ENCODE peak calls at places on chromosomes 2 and 18, in four cellular contexts. R, I, F and X are unnamed samples.

GRCh38 chr2:127853667-127854066 is 4.3 kb downstream of the POLR2D start:
- DNase-seq in I (peak), R (no peak), F (no peak), X (no peak)

GRCh38 chr2:105919191-105919811 is 174.6 kb downstream of the NCK2 start:
- DNase-seq in F (no peak), R (no peak), I (no peak), X (no peak)

GRCh38 chr2:8578335-8579244 is 103.3 kb upstream of the ID2 start:
- DNase-seq in I (peak), R (no peak), F (no peak), X (no peak)

GRCh38 chr18:32091724-32092421 is at the start of gene RNF138:
- DNase-seq in I (peak), R (peak), F (peak), X (peak)

GRCh38 chr2:61421611-61422010 is 49.3 kb downstream of the USP34 start:
- DNase-seq in I (peak), F (no peak), R (no peak), X (peak)

GRCh38 chr2:158103358-158104021 is 1.8 kb downstream of the UPP2 start:
- DNase-seq in R (no peak), F (no peak), I (no peak), X (no peak)

GRCh38 chr2:24152413-24153197 is 22.2 kb upstream of the FAM228A start:
- DNase-seq in R (no peak), F (no peak), I (no peak), X (no peak)

GRCh38 chr2:218860950-218861381 is 1.4 kb downstream of the WNT6 start:
- DNase-seq in I (peak), R (no peak), F (peak), X (peak)

GRCh38 chr2:125837108-125837507 is 818.9 kb upstream of the GYPC start:
- DNase-seq in F (no peak), I (no peak), R (no peak), X (no peak)

GRCh38 chr18:26074256-26074655 is 16.2 kb downstream of the SS18 start:
- DNase-seq in I (no peak), F (no peak), R (no peak), X (no peak)

GRCh38 chr18:35026407-35027061 is 14.7 kb upstream of the MAPRE2 start:
- DNase-seq in R (no peak), I (no peak), F (peak), X (no peak)

GRCh38 chr18:49869354-49869753 is 56.0 kb upstream of the ACAA2 start:
- DNase-seq in R (no peak), F (no peak), I (no peak), X (no peak)

GRCh38 chr2:71779306-71779855 is 326.0 kb downstream of the DYSF start:
- DNase-seq in R (no peak), I (peak), F (no peak), X (no peak)

GRCh38 chr2:15521782-15522181 is 39.4 kb downstream of the NBAS start:
- DNase-seq in I (peak), R (no peak), F (no peak), X (peak)

GRCh38 chr2:234974501-234975385 is 22.9 kb downstream of the SH3BP4 start:
- DNase-seq in F (no peak), I (peak), R (no peak), X (no peak)

GRCh38 chr2:236656721-236657120 is 87.1 kb downstream of the ACKR3 start:
- DNase-seq in I (no peak), F (no peak), R (no peak), X (no peak)

GRCh38 chr18:23391156-23391555 is 61.9 kb upstream of the RIOK3 start:
- DNase-seq in I (no peak), R (no peak), F (no peak), X (no peak)

GRCh38 chr2:55137024-55137958 is 87.0 kb upstream of the RTN4 start:
- DNase-seq in I (no peak), R (no peak), F (no peak), X (no peak)
- H3K9ac ChIP-seq in I (no peak), R (no peak), F (peak), X (no peak)

DNA sequence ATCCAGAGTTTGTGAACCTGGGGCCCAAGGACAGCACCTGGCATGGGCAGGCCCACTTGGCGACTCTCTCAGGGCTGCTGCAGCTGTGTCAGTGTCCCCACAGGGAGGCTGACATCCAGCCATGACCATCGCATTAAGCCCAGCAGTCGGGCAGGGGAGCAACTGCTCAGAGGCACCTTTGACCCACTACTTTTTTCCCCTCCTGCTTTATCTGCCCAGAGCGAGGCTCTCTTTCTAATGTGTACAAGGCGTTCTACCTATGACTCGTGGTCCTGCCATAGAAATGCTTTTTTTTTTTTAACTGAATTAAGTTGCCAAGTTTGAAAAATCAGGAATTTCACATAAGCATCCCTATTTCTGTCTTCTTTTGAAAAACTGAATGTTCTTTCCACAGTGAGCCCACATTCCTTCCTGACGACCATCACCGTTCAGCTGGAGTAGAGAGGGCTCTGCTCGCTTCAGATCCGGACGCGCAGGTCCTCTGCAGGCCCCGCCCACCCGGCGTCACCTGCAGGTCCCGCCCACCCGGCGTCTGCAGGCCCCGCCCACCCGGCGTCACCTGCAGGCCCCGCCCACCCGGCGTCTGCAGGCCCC is 403 bp upstream of the CLUL1 start:
- DNase-seq in F (peak), I (no peak), R (no peak), X (no peak)
- TF ChIP-seq FOS in F (no peak), I (no peak), R (no peak), X (no peak)

GRCh38 chr2:1837022-1837421 is 92.7 kb upstream of the PXDN start:
- DNase-seq in I (no peak), R (no peak), F (no peak), X (no peak)
- H3K4me3 ChIP-seq in I (no peak), R (no peak), F (no peak), X (no peak)

DNA sequence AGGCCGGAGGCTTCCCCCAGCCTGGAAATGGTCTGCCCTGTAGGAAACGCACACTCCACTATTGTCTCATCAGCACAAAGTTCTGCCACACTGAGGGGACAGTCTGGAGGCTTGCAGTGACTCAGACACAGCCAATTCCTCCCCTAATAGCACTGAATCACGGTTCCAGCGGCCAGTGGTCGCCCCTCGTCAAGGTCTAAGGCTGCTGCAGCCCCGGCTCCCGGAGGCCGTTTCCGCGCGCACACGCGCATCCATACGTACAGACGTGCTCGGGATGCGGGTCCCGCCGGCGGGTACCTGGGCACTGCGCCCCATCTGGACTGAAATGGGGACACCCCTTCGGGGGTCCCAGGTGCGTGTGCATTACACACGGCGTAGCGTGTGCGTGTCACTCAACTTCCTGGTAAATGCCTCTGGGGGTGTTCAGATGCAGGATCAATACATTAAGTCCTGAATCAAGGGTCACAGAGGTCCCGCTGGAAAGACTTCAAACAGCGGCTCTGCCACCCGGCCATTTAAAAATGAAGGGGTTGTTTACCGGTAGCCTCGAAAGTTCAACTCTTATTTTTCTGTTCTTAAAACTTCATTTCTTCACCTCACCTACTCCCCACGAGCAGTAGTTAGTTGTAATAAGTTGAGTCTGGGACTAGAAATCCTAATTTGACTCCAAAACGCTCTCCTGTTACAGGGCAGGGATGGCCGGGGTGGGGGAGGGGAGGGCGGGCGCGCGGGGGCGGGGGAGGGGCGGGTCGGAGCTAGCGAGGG is 575 bp upstream of the ZNF516 start:
- DNase-seq in I (peak), R (no peak), F (no peak), X (no peak)
- H3K9ac ChIP-seq in I (peak), R (peak), F (no peak), X (peak)

DNA sequence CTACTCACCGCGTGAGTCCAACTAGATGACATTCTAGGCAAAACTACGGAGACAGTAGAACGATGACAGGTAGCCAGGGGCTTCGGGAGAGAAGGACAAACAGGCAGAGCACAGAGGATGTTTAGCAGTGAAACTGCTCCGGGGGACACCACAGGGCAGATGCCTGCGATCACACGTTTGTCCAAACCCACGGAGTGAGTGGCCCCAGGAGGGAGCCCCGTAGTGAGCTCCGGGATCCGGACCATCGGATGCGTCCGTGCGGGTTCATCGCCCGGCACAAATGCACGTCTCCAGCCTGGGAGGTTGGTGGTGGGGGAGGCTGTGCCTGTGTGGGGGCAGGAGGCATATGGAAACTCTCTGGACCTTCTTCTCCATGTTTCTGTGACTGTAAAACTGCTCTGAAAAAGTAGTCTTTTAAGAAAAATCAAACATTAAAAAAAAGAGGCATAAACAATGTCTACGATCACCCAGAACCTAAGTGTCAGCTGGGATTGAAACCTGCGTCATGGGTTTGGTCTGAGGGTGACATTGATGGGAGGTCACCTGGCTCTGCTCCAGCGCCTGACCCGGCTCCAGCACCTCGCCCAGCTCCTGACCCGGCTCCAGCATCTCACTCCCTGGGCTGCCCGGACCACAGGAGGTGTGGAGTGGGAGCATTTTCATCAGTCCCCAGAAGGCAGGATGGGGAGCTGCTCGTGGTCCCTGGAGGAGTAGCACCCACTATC is 83.0 kb upstream of the CTDP1 start:
- DNase-seq in R (no peak), I (no peak), F (no peak), X (no peak)
- TF ChIP-seq FOS in R (no peak), I (no peak), F (no peak), X (no peak)

DNA sequence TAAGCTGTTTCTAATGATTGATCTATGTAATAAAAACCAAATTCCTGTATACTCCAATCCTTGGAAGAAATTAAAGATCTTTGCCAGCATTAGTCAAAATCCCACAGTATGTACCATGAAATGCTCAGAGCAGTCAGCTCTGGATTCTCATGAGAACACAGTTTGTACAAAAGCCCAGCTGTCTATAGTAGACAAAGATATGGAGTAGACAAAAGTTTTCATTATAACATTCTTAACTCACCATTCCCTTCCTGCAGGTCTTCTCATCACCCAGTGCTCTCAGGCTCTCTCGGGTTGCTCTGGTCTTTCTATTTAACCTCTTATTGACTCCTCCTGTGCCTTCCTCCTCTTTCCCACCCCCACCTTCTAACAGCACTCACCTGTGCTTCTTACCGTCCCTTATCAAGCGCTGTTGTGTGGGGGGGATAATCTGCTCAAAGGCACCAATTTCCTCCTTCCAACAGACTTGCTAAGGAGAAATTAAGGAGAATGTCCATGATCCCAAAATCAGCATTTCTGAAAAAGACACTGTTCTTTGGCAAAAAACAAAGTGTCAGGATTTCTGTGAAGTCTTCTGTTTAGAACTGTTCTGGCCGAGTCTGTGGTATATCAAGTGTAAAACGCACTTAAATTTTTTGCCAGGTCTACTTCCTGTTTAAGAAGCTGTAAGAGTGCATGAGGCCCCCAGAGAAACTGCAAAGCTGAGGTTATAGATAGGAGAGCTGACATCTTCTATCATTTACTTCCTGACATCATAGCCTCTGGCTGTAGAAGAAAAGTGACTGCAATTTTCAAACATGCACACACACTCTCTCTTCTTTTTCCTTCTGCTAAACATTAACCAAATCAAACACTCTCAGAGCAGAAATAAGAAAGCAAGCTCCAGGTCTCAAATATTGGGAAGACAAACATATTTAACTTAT is 144.1 kb downstream of the EVA1A start:
- DNase-seq in I (no peak), R (peak), F (no peak), X (no peak)
- H3K4me3 ChIP-seq in I (no peak), R (peak), F (no peak), X (no peak)

GRCh38 chr18:54130177-54130576 is 94.3 kb downstream of the MBD2 start:
- DNase-seq in F (no peak), I (peak), R (no peak), X (no peak)
- H3K9ac ChIP-seq in F (no peak), I (no peak), R (no peak), X (no peak)

GRCh38 chr2:232897386-232897970 is 27.4 kb downstream of the SNORC start:
- DNase-seq in F (no peak), R (no peak), I (no peak), X (no peak)

GRCh38 chr2:232897971-232898408 is 27.9 kb downstream of the SNORC start:
- DNase-seq in R (no peak), F (no peak), I (no peak), X (no peak)

GRCh38 chr2:232896700-232897385 is 26.8 kb downstream of the SNORC start:
- DNase-seq in I (no peak), R (no peak), F (no peak), X (no peak)

GRCh38 chr2:232900811-232901701 is 31.0 kb downstream of the SNORC start:
- DNase-seq in R (no peak), F (no peak), I (no peak), X (no peak)

DNA sequence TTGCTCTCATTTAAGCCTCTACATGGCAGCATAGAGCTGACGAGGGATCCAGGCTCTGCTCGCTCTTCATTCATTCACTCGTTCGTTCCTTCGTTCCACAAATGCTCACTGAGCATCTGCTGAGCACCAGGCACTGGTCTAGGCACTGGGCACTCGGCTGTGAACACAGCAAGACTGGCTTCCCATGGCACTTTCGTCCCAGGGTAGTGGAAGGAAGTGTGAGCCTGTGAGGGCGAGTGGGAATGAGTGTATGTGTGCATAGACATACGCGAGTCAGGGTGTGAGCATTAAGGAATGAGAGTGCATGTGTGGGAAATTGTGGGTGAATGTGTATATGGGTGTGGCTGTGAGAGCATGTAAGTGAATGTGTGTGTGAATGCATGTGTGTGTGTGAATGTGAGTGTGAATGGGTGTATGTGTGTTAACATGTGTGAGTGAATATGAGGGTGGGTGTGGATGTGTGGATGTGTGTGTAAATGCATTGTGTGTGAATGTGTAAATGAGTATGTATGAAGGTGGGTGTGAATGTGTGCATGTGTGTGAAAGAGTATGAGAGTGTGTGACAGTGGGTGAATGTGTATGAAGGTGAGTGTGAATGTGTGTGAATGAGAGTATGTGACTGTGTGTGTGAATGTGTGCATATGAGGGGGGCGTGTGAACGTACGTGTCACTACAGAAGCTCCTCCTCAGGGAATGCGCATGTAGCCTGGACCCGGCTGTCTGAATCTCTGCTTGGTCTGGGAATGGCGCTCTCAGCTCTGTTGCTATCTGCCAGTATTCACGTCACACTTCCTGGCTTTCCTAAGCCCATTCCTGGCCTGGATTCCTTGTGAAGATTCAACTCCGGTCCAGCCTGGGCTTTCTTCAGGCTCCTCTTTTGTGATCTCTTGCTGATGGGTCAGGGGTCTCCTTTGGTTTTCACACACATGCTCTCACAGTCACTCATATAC is 28.8 kb downstream of the SNORC start:
- DNase-seq in F (no peak), R (no peak), I (peak), X (peak)
- TF ChIP-seq FOS in F (no peak), R (no peak), I (no peak), X (no peak)